ENCODE peak calls at places on chromosomes 2 and 18, in five cellular contexts. T, A, H, K and I are unnamed samples.

GRCh38 chr2:156589381-156590079 is 153.4 kb downstream of the GPD2 start:
- DNase-seq in H (peak; percentile 70), T (no peak), A (no peak), K (peak; percentile 76), I (no peak)

GRCh38 chr18:48455555-48456478 is 46.6 kb upstream of the ZBTB7C start:
- DNase-seq in H (peak; percentile 69), A (no peak), T (no peak), K (peak; percentile 91), I (no peak)

GRCh38 chr18:52869942-52870907 is 530.2 kb downstream of the DCC start:
- DNase-seq in A (peak; percentile 46), T (no peak), K (no peak), H (no peak), I (peak; percentile 37)

GRCh38 chr2:16653083-16653375 is 12.6 kb downstream of the CYRIA start:
- DNase-seq in T (no peak), K (no peak), H (no peak), A (no peak), I (no peak)

GRCh38 chr18:37566479-37567060 is 972 bp upstream of the CELF4 start:
- DNase-seq in K (no peak), A (no peak), T (no peak), H (no peak), I (peak; percentile 55)

GRCh38 chr2:215452725-215453124 is 16.9 kb upstream of the FN1 start:
- DNase-seq in K (no peak), H (no peak), A (peak; percentile 39), T (no peak), I (no peak)

GRCh38 chr2:112626604-112627059 is 19.1 kb upstream of the SLC20A1 start:
- DNase-seq in A (peak; percentile 55), H (peak; percentile 91), K (peak; percentile 77), T (no peak), I (peak; percentile 50)

GRCh38 chr2:179376881-179377280 is 112.2 kb upstream of the SESTD1 start:
- DNase-seq in K (no peak), A (no peak), T (no peak), H (no peak), I (no peak)

GRCh38 chr18:74564012-74564411 is 29.7 kb downstream of the CNDP1 start:
- DNase-seq in K (no peak), T (no peak), A (no peak), H (no peak), I (no peak)

GRCh38 chr18:33181016-33181415 is 259.5 kb downstream of the CCDC178 start:
- DNase-seq in H (no peak), T (no peak), K (no peak), A (no peak), I (no peak)

DNA sequence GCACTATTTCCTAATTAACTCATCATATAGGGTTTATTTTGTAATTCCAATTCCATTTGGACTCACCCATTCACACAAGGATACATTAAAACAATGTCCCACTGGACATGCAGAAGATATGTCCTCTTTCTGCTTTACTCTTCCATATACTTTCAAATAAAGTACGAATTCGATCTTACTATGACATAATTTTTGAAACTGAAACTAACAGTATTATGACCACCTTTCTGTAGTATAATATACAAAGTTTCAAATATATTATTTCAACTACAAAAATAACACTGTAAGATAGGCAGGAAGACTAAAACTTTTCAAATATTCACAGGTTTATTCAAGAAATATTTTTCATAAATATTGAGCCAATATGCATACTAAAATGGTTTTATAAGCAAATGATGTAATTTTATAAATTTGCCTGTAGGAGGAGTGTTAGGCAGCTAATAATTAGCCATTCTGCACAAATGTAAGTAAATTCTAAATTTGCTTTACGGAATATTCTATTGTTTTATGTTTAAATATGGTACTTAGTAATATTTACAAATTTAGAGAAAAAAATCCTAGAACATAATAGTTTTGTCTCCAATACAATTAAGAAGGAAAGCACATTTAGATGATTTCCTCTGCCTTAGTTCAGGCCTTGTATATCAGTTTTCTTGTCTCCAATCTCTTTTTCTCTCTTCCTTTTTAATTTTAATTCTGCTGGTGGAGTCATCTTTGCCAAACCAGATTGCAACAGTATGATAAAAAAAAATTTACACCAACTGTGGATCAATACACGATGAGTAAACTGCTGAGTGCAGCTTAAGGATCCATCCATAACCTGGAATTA is 85.9 kb downstream of the CERKL start:
- DNase-seq in K (peak; percentile 29), H (no peak), T (no peak), A (no peak), I (no peak)
- TF ChIP-seq CTCF in K (peak; percentile 26), H (peak; percentile 20), T (no peak), A (no peak), I (peak; percentile 37)

GRCh38 chr18:22559414-22560282 is 141.9 kb upstream of the CTAGE1 start:
- DNase-seq in H (peak; percentile 73), A (peak; percentile 33), T (peak; percentile 80), K (peak; percentile 79), I (peak; percentile 73)
- TF ChIP-seq CTCF in H (peak; percentile 35), A (no peak), T (peak; percentile 15), K (peak; percentile 51), I (no peak)

GRCh38 chr2:202237787-202238233 is 587 bp downstream of the SUMO1 start:
- DNase-seq in K (peak; percentile 55), H (peak; percentile 64), T (no peak), A (no peak), I (peak; percentile 40)
- TF ChIP-seq CTCF in K (no peak), H (no peak), T (no peak), A (no peak), I (no peak)

DNA sequence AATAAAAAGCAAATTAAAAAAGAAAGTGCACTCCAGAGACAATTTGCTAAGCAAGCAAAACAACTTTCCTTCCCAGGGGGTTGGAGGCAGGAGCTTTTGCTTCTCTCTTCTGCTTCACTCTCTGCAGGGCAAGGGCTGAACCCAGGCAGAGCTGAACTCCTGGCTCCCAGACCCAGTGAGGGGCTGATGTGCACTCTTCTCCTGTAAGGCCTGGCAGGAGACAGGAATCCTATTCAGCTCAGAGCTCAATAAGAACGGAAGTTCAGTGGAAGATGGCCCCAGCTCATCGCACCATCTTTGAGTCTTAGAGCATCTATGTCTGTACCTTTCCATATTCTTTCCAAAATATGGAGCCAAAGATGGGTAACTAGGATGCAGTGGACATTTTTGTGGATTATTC is 29.1 kb downstream of the CIB4 start:
- DNase-seq in H (no peak), K (no peak), T (no peak), A (no peak), I (no peak)
- TF ChIP-seq CTCF in H (no peak), K (no peak), T (no peak), A (no peak), I (no peak)

GRCh38 chr2:101348851-101349250 is 38.5 kb downstream of the CREG2 start:
- DNase-seq in A (no peak), K (no peak), T (no peak), H (no peak), I (no peak)

GRCh38 chr2:101354420-101354819 is 32.9 kb downstream of the CREG2 start:
- DNase-seq in T (no peak), K (no peak), A (no peak), H (no peak), I (no peak)

GRCh38 chr2:101351207-101351606 is 36.1 kb downstream of the CREG2 start:
- DNase-seq in T (no peak), K (no peak), A (no peak), H (no peak), I (no peak)

GRCh38 chr2:101346909-101347308 is 38.4 kb upstream of the RNF149 start:
- DNase-seq in A (no peak), K (no peak), T (no peak), H (no peak), I (no peak)

GRCh38 chr2:101349893-101350662 is 37.2 kb downstream of the CREG2 start:
- DNase-seq in H (peak; percentile 78), T (no peak), A (no peak), K (peak; percentile 51), I (no peak)
- TF ChIP-seq CTCF in H (peak; percentile 49), T (no peak), A (no peak), K (peak; percentile 60), I (peak; percentile 27)

GRCh38 chr2:207352978-207353377 is 176.8 kb upstream of the CREB1 start:
- DNase-seq in K (no peak), T (no peak), A (no peak), H (peak; percentile 21), I (no peak)
- TF ChIP-seq CTCF in K (no peak), T (no peak), A (no peak), H (peak; percentile 7), I (no peak)

GRCh38 chr18:44731866-44732555 is 51.3 kb downstream of the SETBP1 start:
- DNase-seq in A (no peak), K (no peak), T (no peak), H (peak; percentile 29), I (no peak)
- TF ChIP-seq CTCF in A (no peak), K (no peak), T (no peak), H (no peak), I (no peak)

GRCh38 chr2:64658269-64658668 is 4.6 kb upstream of the SERTAD2 start:
- DNase-seq in A (no peak), K (no peak), H (no peak), T (no peak), I (no peak)

GRCh38 chr2:64657416-64657815 is 3.7 kb upstream of the SERTAD2 start:
- DNase-seq in T (no peak), K (no peak), A (no peak), H (no peak), I (no peak)

GRCh38 chr2:64663402-64663801 is 9.7 kb upstream of the SERTAD2 start:
- DNase-seq in A (no peak), K (no peak), T (no peak), H (no peak), I (no peak)

GRCh38 chr2:64659252-64659651 is 5.5 kb upstream of the SERTAD2 start:
- DNase-seq in H (no peak), A (no peak), T (no peak), K (no peak), I (no peak)

DNA sequence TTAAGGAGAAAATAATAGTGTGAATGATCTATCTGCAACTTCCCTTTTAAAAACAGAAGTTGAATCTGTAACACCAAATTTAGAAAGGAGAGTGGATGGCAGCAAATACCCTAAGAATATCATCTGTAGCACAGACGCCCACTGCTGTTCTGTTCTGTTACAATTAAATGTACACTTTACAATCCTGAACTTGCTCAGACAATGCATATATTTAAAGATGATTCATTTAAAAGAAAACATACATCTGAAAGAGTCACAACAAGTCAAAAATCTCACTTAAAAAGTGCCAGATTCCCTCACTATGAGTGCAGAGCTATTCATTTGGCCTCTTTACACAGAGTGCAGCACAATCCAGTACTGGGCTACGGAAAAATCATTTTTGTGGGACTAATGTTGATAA is 8.1 kb upstream of the SERTAD2 start:
- DNase-seq in T (no peak), K (no peak), A (no peak), H (peak; percentile 44), I (no peak)
- TF ChIP-seq CTCF in T (no peak), K (no peak), A (no peak), H (no peak), I (no peak)

GRCh38 chr2:121839584-121839983 is 84.1 kb downstream of the TSN start:
- DNase-seq in K (no peak), A (no peak), T (no peak), H (no peak), I (no peak)
- TF ChIP-seq CTCF in K (no peak), A (no peak), T (no peak), H (no peak), I (no peak)